ENCODE peak calls at places on chromosomes 3 and 15, in five cellular contexts. V is tibial artery, I is IMR-90, J is heart right ventricle, K is transverse colon. O is an unnamed sample. For H3K27me3 and H3K4me1, the result is how much of the 10 kb centered on the place peaks cover.

GRCh38 chr3:138381950-138382715 is 33.8 kb downstream of the MRAS start:
- DNase-seq in V (peak), I (peak), J (peak), K (peak), O (no peak)

GRCh38 chr3:46692566-46692983 is 904 bp downstream of the ALS2CL start:
- DNase-seq in V (no peak), I (no peak), J (no peak), K (peak), O (no peak)

GRCh38 chr3:25508433-25508832 is 80.4 kb downstream of the RARB start:
- DNase-seq in V (no peak), I (no peak), J (no peak), K (no peak), O (no peak)

GRCh38 chr15:60720493-60721231 is 241.7 kb upstream of the ICE2 start:
- DNase-seq in V (no peak), I (no peak), J (no peak), K (no peak), O (no peak)

GRCh38 chr15:40829155-40829554 is 647 bp upstream of the PPP1R14D start:
- DNase-seq in V (no peak), I (no peak), J (no peak), K (peak), O (no peak)

GRCh38 chr15:88476635-88477038 is 9.1 kb downstream of the MRPS11 start:
- DNase-seq in V (no peak), I (peak), J (peak), K (no peak), O (peak)

GRCh38 chr15:93467327-93467726 is 378.3 kb upstream of the RGMA start:
- DNase-seq in V (peak), I (no peak), J (peak), K (peak), O (no peak)

GRCh38 chr15:67685008-67685599 is 140.2 kb upstream of the SKOR1 start:
- DNase-seq in V (no peak), I (peak), J (no peak), K (no peak), O (peak)

GRCh38 chr3:16143870-16144568 is 30.5 kb upstream of the GALNT15 start:
- DNase-seq in V (no peak), I (no peak), J (no peak), K (no peak), O (peak)

GRCh38 chr3:153442386-153442785 is 280.4 kb downstream of the RAP2B start:
- DNase-seq in V (no peak), I (no peak), J (no peak), K (no peak), O (no peak)

GRCh38 chr15:78320173-78320572 is 20.0 kb upstream of the CRABP1 start:
- DNase-seq in V (no peak), I (no peak), J (no peak), K (no peak), O (no peak)

GRCh38 chr3:185242642-185243041 is 11.2 kb downstream of the EHHADH start:
- DNase-seq in V (no peak), I (no peak), J (no peak), K (no peak), O (no peak)

GRCh38 chr15:60546764-60547163 is 67.8 kb upstream of the ICE2 start:
- DNase-seq in V (no peak), I (no peak), J (no peak), K (no peak), O (no peak)

GRCh38 chr3:129628169-129628522 is 21.7 kb upstream of the PLXND1 start:
- DNase-seq in V (no peak), I (no peak), J (no peak), K (no peak), O (no peak)

GRCh38 chr3:25527796-25528195 is 99.7 kb downstream of the RARB start:
- DNase-seq in V (no peak), I (no peak), J (no peak), K (no peak), O (no peak)

GRCh38 chr3:101179637-101180036 is 140.7 kb downstream of the IMPG2 start:
- DNase-seq in V (no peak), I (peak), J (no peak), K (no peak), O (no peak)

GRCh38 chr3:178588593-178588992 is 52.4 kb downstream of the KCNMB2 start:
- DNase-seq in V (no peak), I (no peak), J (no peak), K (no peak), O (peak)

GRCh38 chr3:179321585-179322322 is 1.1 kb upstream of the ZNF639 start:
- DNase-seq in V (peak), I (peak), J (peak), K (peak), O (peak)

GRCh38 chr3:175431396-175431795 is 572.3 kb downstream of the NAALADL2 start:
- DNase-seq in V (no peak), I (peak), J (no peak), K (peak), O (peak)

GRCh38 chr15:66078929-66079275 is 174.6 kb downstream of the MEGF11 start:
- DNase-seq in V (no peak), I (no peak), J (no peak), K (no peak), O (no peak)

GRCh38 chr3:40597441-40597840 is 72.7 kb downstream of the ZNF621 start:
- DNase-seq in V (no peak), I (no peak), J (no peak), K (no peak), O (no peak)

GRCh38 chr15:78021761-78022160 is 55.8 kb downstream of the TBC1D2B start:
- DNase-seq in V (no peak), I (no peak), J (no peak), K (no peak), O (no peak)

GRCh38 chr15:62412634-62413033 is 247.5 kb upstream of the C2CD4B start:
- DNase-seq in V (no peak), I (no peak), J (no peak), K (no peak), O (no peak)

GRCh38 chr15:58458076-58458475 is 26.3 kb downstream of the LIPC start:
- DNase-seq in V (no peak), I (no peak), J (peak), K (no peak), O (no peak)

GRCh38 chr15:66673410-66674322 is 28.4 kb upstream of the SMAD6 start:
- DNase-seq in V (no peak), I (no peak), J (no peak), K (peak), O (peak)

GRCh38 chr3:143600762-143601161 is 247.5 kb downstream of the SLC9A9 start:
- DNase-seq in V (no peak), I (no peak), J (no peak), K (no peak), O (no peak)

GRCh38 chr3:17089314-17089700 is 204.6 kb downstream of the PLCL2 start:
- DNase-seq in V (no peak), I (no peak), J (no peak), K (no peak), O (no peak)

GRCh38 chr3:31695280-31696008 is 162.7 kb downstream of the STT3B start:
- DNase-seq in V (no peak), I (no peak), J (no peak), K (peak), O (peak)

GRCh38 chr15:87689716-87690115 is 566.8 kb downstream of the NTRK3 start:
- DNase-seq in V (no peak), I (no peak), J (no peak), K (no peak), O (no peak)

GRCh38 chr15:70535071-70535954 is 228.0 kb downstream of the UACA start:
- DNase-seq in V (no peak), I (no peak), J (no peak), K (peak), O (no peak)

GRCh38 chr3:42709621-42710020 is 7.0 kb upstream of the HHATL start:
- DNase-seq in V (peak), I (no peak), J (no peak), K (no peak), O (no peak)

GRCh38 chr15:32028921-32029320 is 1.4 kb upstream of the CHRNA7 start:
- DNase-seq in V (no peak), I (no peak), J (no peak), K (no peak), O (peak)

GRCh38 chr3:125302932-125303331 is 72.2 kb downstream of the ZNF148 start:
- DNase-seq in V (no peak), I (peak), J (no peak), K (no peak), O (no peak)

DNA sequence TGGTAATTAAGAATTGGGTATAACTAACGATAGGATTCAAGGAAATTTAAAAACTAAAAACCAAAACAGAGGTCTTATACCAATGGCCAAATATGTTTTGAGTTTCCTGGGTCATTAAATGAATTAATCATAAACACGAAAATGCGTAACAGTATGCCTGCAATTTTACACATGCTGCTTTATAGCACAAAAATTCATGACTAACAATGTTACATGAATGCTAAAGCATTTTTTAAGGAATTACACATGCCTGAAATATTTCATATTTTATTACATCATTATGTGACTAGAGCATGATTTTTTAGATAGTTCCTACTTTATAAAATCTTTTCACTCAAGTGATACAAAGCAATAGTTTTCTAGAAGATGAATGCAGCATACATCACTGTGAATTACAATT is 74.7 kb downstream of the ZNF148 start:
- DNase-seq in V (no peak), I (peak), J (no peak), K (no peak), O (no peak)
- H3K27me3 ChIP-seq in V (under half), I (under half), J (under half), K (under half), O (under half)

GRCh38 chr15:29813009-29813408 is 9.3 kb downstream of the TJP1 start:
- DNase-seq in V (no peak), I (peak), J (no peak), K (no peak), O (no peak)

GRCh38 chr15:29815705-29816042 is 6.6 kb downstream of the TJP1 start:
- DNase-seq in V (no peak), I (no peak), J (no peak), K (no peak), O (no peak)

GRCh38 chr15:29812384-29812694 is 9.9 kb downstream of the TJP1 start:
- DNase-seq in V (no peak), I (peak), J (no peak), K (no peak), O (no peak)

GRCh38 chr15:29818141-29818540 is 4.1 kb downstream of the TJP1 start:
- DNase-seq in V (no peak), I (peak), J (no peak), K (no peak), O (no peak)

GRCh38 chr15:29815000-29815704 is 7.1 kb downstream of the TJP1 start:
- DNase-seq in V (no peak), I (peak), J (no peak), K (no peak), O (peak)
- H3K4me1 ChIP-seq in V (under half), I (under half), J (half or more), K (under half), O (under half)

GRCh38 chr3:169665264-169666078 is 2.0 kb upstream of the MECOM start:
- DNase-seq in V (no peak), I (no peak), J (no peak), K (no peak), O (no peak)

GRCh38 chr3:169667380-169667671 is 3.8 kb upstream of the MECOM start:
- DNase-seq in V (no peak), I (no peak), J (no peak), K (no peak), O (no peak)

GRCh38 chr3:169666501-169667379 is 3.2 kb upstream of the MECOM start:
- DNase-seq in V (no peak), I (no peak), J (no peak), K (no peak), O (no peak)

GRCh38 chr3:169667710-169668080 is 4.2 kb upstream of the MECOM start:
- DNase-seq in V (no peak), I (no peak), J (no peak), K (no peak), O (no peak)

DNA sequence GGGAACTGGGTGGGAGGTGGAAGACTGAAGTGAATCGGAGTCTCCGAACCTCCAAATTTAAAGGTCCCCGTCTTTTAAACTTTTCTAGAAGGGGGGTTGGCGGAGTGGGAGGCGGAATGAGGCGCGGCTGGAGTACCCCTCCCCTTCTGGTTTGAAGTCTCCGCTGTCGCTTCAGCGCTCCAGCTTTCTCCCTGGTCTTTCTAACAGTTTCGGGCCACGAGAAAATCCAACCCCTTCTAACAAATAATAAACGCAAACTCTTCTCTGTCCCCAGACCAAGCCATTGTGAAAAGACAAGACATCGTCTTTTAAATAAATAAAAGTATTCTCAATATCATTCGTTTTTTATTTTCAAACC is 2.5 kb upstream of the MECOM start:
- DNase-seq in V (no peak), I (no peak), J (no peak), K (no peak), O (no peak)
- H3K27me3 ChIP-seq in V (half or more), I (under half), J (half or more), K (half or more), O (under half)

GRCh38 chr3:54424283-54424682 is 301.9 kb downstream of the CACNA2D3 start:
- DNase-seq in V (no peak), I (no peak), J (no peak), K (no peak), O (peak)
- H3K4me1 ChIP-seq in V (under half), I (under half), J (under half), K (under half), O (under half)

GRCh38 chr3:133996996-133997395 is 32.7 kb downstream of the SLCO2A1 start:
- DNase-seq in V (no peak), I (no peak), J (no peak), K (no peak), O (no peak)

GRCh38 chr3:133999891-134000685 is 29.6 kb downstream of the SLCO2A1 start:
- DNase-seq in V (no peak), I (no peak), J (no peak), K (no peak), O (no peak)

GRCh38 chr3:134001251-134001650 is 28.5 kb downstream of the SLCO2A1 start:
- DNase-seq in V (no peak), I (no peak), J (no peak), K (no peak), O (no peak)

GRCh38 chr3:133997871-133998635 is 31.7 kb downstream of the SLCO2A1 start:
- DNase-seq in V (no peak), I (no peak), J (no peak), K (no peak), O (no peak)

DNA sequence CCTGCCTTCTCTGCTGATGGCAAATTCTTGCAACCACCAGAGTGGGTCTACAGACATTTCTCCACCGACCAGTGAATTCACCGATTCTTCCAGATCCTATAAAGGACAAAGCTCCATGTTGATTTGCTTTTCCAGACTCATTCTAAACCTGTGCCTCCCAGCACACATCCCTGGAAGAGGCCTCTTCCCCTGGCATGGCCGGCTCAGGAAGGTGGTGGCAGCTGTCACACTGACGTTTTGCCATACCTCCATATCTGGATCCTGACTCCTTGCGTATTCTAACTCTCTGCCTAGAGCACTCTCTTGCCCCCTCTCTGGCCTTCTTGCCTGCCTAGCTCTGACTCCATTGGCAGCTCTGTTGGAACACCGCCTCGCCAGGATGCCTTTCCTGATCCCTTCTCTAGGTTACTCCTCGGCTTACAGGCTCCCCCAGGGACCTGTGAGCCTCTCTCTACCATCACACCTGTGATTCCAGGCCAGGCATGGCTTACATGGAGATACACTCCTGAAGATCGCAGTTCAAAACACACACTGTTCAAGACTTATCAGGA is 31.0 kb downstream of the SLCO2A1 start:
- DNase-seq in V (no peak), I (no peak), J (no peak), K (no peak), O (no peak)
- H3K27me3 ChIP-seq in V (under half), I (under half), J (under half), K (under half), O (under half)

GRCh38 chr3:72388117-72388516 is 460.1 kb downstream of the SHQ1 start:
- DNase-seq in V (no peak), I (no peak), J (no peak), K (no peak), O (no peak)

GRCh38 chr3:72393455-72393854 is 454.8 kb downstream of the SHQ1 start:
- DNase-seq in V (no peak), I (no peak), J (no peak), K (no peak), O (no peak)

GRCh38 chr3:72390841-72391240 is 457.4 kb downstream of the SHQ1 start:
- DNase-seq in V (no peak), I (no peak), J (no peak), K (no peak), O (peak)

GRCh38 chr3:72388644-72389043 is 459.6 kb downstream of the SHQ1 start:
- DNase-seq in V (no peak), I (no peak), J (no peak), K (no peak), O (no peak)

DNA sequence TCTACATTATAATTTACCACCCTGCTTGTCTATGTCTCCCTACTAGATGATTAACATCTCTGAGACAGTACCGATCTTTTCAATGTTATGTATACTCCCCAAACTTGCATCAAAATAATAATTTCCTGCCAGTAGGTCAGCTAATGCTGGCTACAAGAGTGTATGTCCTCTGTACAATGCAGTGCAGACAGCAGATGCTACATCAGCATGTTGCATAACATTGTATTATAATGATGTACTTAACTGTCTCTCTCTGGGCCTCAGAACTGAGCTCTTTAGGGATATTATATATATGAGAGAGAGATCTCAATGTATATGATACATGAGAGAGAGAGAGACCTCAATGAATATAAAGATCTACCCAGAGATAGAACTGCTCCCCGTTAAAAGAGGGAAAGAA is 456.6 kb downstream of the SHQ1 start:
- DNase-seq in V (no peak), I (no peak), J (no peak), K (no peak), O (no peak)
- H3K4me1 ChIP-seq in V (under half), I (under half), J (under half), K (under half), O (under half)

GRCh38 chr15:101045236-101045646 is 126.1 kb downstream of the LRRK1 start:
- DNase-seq in V (peak), I (peak), J (peak), K (peak), O (peak)

GRCh38 chr15:101045835-101046691 is 126.9 kb downstream of the LRRK1 start:
- DNase-seq in V (peak), I (no peak), J (peak), K (peak), O (peak)

GRCh38 chr15:101043911-101044624 is 124.9 kb downstream of the LRRK1 start:
- DNase-seq in V (peak), I (no peak), J (peak), K (peak), O (peak)

GRCh38 chr15:101043011-101043410 is 123.9 kb downstream of the LRRK1 start:
- DNase-seq in V (no peak), I (no peak), J (no peak), K (peak), O (no peak)

DNA sequence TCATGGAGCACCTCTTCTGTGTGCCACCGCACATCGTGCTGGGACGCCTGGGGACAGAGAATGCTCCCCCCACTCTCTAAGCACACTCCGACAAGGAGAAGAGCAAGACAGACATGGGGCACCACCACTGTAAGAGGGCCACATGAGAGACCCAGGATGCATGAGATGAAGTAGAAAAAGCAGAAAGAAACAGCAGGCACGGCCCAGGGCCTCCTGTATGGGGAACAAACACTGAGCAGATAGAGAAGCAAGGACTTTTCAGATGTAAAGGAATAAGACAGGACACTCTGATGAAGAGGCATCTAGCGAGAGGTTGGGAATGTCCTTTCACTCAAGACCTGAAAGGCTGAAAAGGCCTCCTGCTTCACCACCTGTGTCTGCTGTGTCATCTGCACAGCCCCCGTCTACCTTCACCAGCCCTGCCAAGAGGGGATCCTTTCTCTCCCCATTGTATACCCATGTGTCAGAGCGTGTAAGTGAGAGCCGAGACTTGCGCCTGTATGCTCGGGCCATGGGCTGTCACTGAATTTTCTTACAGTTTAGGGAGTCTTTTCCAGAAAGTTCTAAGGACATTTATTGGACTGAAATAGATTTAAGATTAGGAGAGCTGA is 125.6 kb downstream of the LRRK1 start:
- DNase-seq in V (peak), I (no peak), J (peak), K (peak), O (no peak)
- H3K27me3 ChIP-seq in V (under half), I (under half), J (under half), K (under half), O (under half)

GRCh38 chr3:50157821-50158556 is 2.9 kb downstream of the SEMA3F start:
- DNase-seq in V (no peak), I (peak), J (no peak), K (no peak), O (no peak)
- H3K4me1 ChIP-seq in V (half or more), I (under half), J (under half), K (under half), O (under half)

O was measured in HAP-1.